ENCODE peak calls at places on chromosomes 16 and 17, in five cellular contexts. One of them, this sample, is unnamed.

GRCh38 chr17:56956992-56957391 is 3.9 kb downstream of the COIL start:
- DNase-seq in A549: no peak
- DNase-seq in uterus: no peak
- DNase-seq in H9: no peak
- DNase-seq in heart right ventricle: no peak
- DNase-seq in this sample: no peak

GRCh38 chr17:39816272-39816671 is 47.8 kb downstream of the IKZF3 start:
- DNase-seq in A549: no peak
- DNase-seq in uterus: no peak
- DNase-seq in H9: no peak
- DNase-seq in heart right ventricle: no peak
- DNase-seq in this sample: no peak

GRCh38 chr16:27976990-27977389 is 86.5 kb downstream of the GSG1L start:
- DNase-seq in A549: no peak
- DNase-seq in uterus: no peak
- DNase-seq in H9: no peak
- DNase-seq in heart right ventricle: no peak
- DNase-seq in this sample: no peak

GRCh38 chr16:67842509-67843342 is 606 bp downstream of the THAP11 start:
- DNase-seq in A549: no peak
- DNase-seq in uterus: peak; percentile 47
- DNase-seq in H9: peak; percentile 68
- DNase-seq in heart right ventricle: peak; percentile 67
- DNase-seq in this sample: peak; percentile 65

GRCh38 chr17:66255527-66255971 is 26.3 kb upstream of the APOH start:
- DNase-seq in A549: no peak
- DNase-seq in uterus: no peak
- DNase-seq in H9: no peak
- DNase-seq in heart right ventricle: no peak
- DNase-seq in this sample: no peak

GRCh38 chr17:55149485-55149884 is 115.3 kb upstream of the HLF start:
- DNase-seq in A549: no peak
- DNase-seq in uterus: no peak
- DNase-seq in H9: no peak
- DNase-seq in heart right ventricle: no peak
- DNase-seq in this sample: no peak

GRCh38 chr17:8224891-8225812 is 14.8 kb upstream of the AURKB start:
- DNase-seq in A549: no peak
- DNase-seq in uterus: no peak
- DNase-seq in H9: no peak
- DNase-seq in heart right ventricle: no peak
- DNase-seq in this sample: no peak

GRCh38 chr17:78873519-78874340 is 29.3 kb downstream of the CEP295NL start:
- DNase-seq in A549: no peak
- DNase-seq in uterus: no peak
- DNase-seq in H9: no peak
- DNase-seq in heart right ventricle: no peak
- DNase-seq in this sample: peak; percentile 60

GRCh38 chr16:27446721-27447120 is 44.7 kb downstream of the IL21R start:
- DNase-seq in A549: no peak
- DNase-seq in uterus: no peak
- DNase-seq in H9: no peak
- DNase-seq in heart right ventricle: no peak
- DNase-seq in this sample: peak; percentile 56

GRCh38 chr17:45719335-45720071 is 64.6 kb upstream of the CRHR1 start:
- DNase-seq in A549: peak; percentile 82
- DNase-seq in uterus: no peak
- DNase-seq in H9: peak; percentile 74
- DNase-seq in heart right ventricle: no peak
- DNase-seq in this sample: no peak

GRCh38 chr16:57867000-57867561 is 64.8 kb upstream of the KIFC3 start:
- DNase-seq in A549: no peak
- DNase-seq in uterus: no peak
- DNase-seq in H9: no peak
- DNase-seq in heart right ventricle: no peak
- DNase-seq in this sample: no peak

GRCh38 chr16:53433930-53434435 is 288 bp upstream of the RBL2 start:
- DNase-seq in A549: peak; percentile 71
- DNase-seq in uterus: peak; percentile 83
- DNase-seq in H9: no peak
- DNase-seq in heart right ventricle: no peak
- DNase-seq in this sample: peak; percentile 95

GRCh38 chr17:74012465-74012864 is 191.0 kb upstream of the RPL38 start:
- DNase-seq in A549: no peak
- DNase-seq in uterus: no peak
- DNase-seq in H9: no peak
- DNase-seq in heart right ventricle: no peak
- DNase-seq in this sample: no peak

GRCh38 chr16:3474136-3474779 is 21.0 kb downstream of the C16orf90 start:
- DNase-seq in A549: no peak
- DNase-seq in uterus: no peak
- DNase-seq in H9: no peak
- DNase-seq in heart right ventricle: no peak
- DNase-seq in this sample: no peak

GRCh38 chr16:8605554-8605953 is 15.2 kb upstream of the TMEM114 start:
- DNase-seq in A549: no peak
- DNase-seq in uterus: no peak
- DNase-seq in H9: no peak
- DNase-seq in heart right ventricle: no peak
- DNase-seq in this sample: no peak

GRCh38 chr16:8816967-8817662 is 19.5 kb downstream of the PMM2 start:
- DNase-seq in A549: no peak
- DNase-seq in uterus: no peak
- DNase-seq in H9: no peak
- DNase-seq in heart right ventricle: no peak
- DNase-seq in this sample: no peak

GRCh38 chr17:34825102-34825501 is 136.2 kb downstream of the CCT6B start:
- DNase-seq in A549: no peak
- DNase-seq in uterus: no peak
- DNase-seq in H9: no peak
- DNase-seq in heart right ventricle: no peak
- DNase-seq in this sample: no peak

GRCh38 chr16:15427648-15428239 is 6.6 kb upstream of the BMERB1 start:
- DNase-seq in A549: peak; percentile 71
- DNase-seq in uterus: peak; percentile 80
- DNase-seq in H9: no peak
- DNase-seq in heart right ventricle: peak; percentile 73
- DNase-seq in this sample: peak; percentile 88

GRCh38 chr16:88357306-88358032 is 25.3 kb upstream of the ZNF469 start:
- DNase-seq in A549: no peak
- DNase-seq in uterus: no peak
- DNase-seq in H9: no peak
- DNase-seq in heart right ventricle: no peak
- DNase-seq in this sample: peak; percentile 7

GRCh38 chr17:8149419-8150193 is 2.6 kb downstream of the PER1 start:
- DNase-seq in A549: no peak
- DNase-seq in uterus: peak; percentile 27
- DNase-seq in H9: no peak
- DNase-seq in heart right ventricle: no peak
- DNase-seq in this sample: no peak

GRCh38 chr16:25838724-25839186 is 147.0 kb downstream of the HS3ST4 start:
- DNase-seq in A549: peak; percentile 19
- DNase-seq in uterus: no peak
- DNase-seq in H9: peak; percentile 60
- DNase-seq in heart right ventricle: no peak
- DNase-seq in this sample: no peak

GRCh38 chr16:66357523-66357928 is 9.0 kb upstream of the CDH5 start:
- DNase-seq in A549: peak; percentile 89
- DNase-seq in uterus: peak; percentile 38
- DNase-seq in H9: peak; percentile 62
- DNase-seq in heart right ventricle: no peak
- DNase-seq in this sample: no peak

GRCh38 chr17:68463211-68463990 is 6.1 kb upstream of the WIPI1 start:
- DNase-seq in A549: no peak
- DNase-seq in uterus: no peak
- DNase-seq in H9: no peak
- DNase-seq in heart right ventricle: no peak
- DNase-seq in this sample: no peak

GRCh38 chr17:76014100-76014924 is 12.8 kb downstream of the EVPL start:
- DNase-seq in A549: peak; percentile 87
- DNase-seq in uterus: peak; percentile 60
- DNase-seq in H9: peak; percentile 97
- DNase-seq in heart right ventricle: peak; percentile 68
- DNase-seq in this sample: peak; percentile 87

GRCh38 chr17:47847341-47848197 is 3.4 kb downstream of the SP6 start:
- DNase-seq in A549: no peak
- DNase-seq in uterus: no peak
- DNase-seq in H9: peak; percentile 93
- DNase-seq in heart right ventricle: no peak
- DNase-seq in this sample: peak; percentile 59

GRCh38 chr17:76567634-76568432 is 17.8 kb downstream of the ST6GALNAC2 start:
- DNase-seq in A549: no peak
- DNase-seq in uterus: no peak
- DNase-seq in H9: peak; percentile 53
- DNase-seq in heart right ventricle: no peak
- DNase-seq in this sample: no peak

GRCh38 chr17:76686538-76687277 is 24.1 kb downstream of the MXRA7 start:
- DNase-seq in A549: no peak
- DNase-seq in uterus: no peak
- DNase-seq in H9: no peak
- DNase-seq in heart right ventricle: no peak
- DNase-seq in this sample: no peak

GRCh38 chr17:49959183-49959935 is 9.6 kb upstream of the DLX4 start:
- DNase-seq in A549: no peak
- DNase-seq in uterus: no peak
- DNase-seq in H9: peak; percentile 63
- DNase-seq in heart right ventricle: no peak
- DNase-seq in this sample: no peak

DNA sequence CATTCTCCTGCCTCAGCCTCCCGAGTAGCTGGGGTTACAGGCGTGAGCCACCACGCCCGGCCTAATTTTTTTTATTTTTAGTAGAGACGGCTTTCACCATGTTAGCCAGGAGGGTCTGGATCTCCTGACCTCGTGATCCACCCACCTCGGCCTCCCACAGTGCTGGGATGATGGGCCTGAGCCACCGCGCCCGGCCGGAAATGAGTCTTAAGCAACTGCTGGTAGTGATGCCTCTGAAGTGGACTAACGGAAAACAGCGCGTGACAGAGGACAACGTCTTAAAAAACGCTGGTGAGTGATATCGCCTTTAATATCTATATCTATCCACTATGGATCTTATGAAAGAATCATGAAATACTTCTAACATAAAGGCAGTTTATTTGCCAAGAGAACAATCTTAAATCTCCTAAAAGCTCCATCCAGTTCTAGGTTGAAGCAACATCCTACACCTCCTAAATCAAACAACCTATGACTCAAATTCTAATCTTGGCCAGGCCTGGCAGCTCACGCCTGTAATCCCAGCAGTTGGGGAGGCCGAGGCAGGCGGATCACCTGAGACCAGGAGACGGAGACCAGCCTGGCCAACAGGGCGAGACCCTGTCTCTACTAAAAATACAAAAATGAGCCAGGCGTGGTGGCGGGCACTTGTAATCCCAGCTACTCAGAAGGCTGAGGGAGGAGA is 69.8 kb downstream of the NXN start:
- DNase-seq in A549: no peak
- DNase-seq in uterus: peak; percentile 78
- DNase-seq in H9: no peak
- DNase-seq in heart right ventricle: no peak
- DNase-seq in this sample: peak; percentile 61
- H3K27ac ChIP-seq in A549: no peak overlapping the region
- H3K27ac ChIP-seq in uterus: peak overlapping the region; percentile 80
- H3K27ac ChIP-seq in H9: no peak overlapping the region
- H3K27ac ChIP-seq in heart right ventricle: no peak overlapping the region
- H3K27ac ChIP-seq in this sample: no peak overlapping the region

GRCh38 chr17:6912110-6913051 is 80.9 kb upstream of the TEKT1 start:
- DNase-seq in A549: no peak
- DNase-seq in uterus: no peak
- DNase-seq in H9: no peak
- DNase-seq in heart right ventricle: no peak
- DNase-seq in this sample: no peak
- H3K9me3 ChIP-seq in A549: peaks cover 11% of the 10 kb centered on the region
- H3K9me3 ChIP-seq in uterus: no peaks in the 10 kb centered on the region
- H3K9me3 ChIP-seq in H9: peaks cover 26% of the 10 kb centered on the region
- H3K9me3 ChIP-seq in heart right ventricle: no peaks in the 10 kb centered on the region
- H3K9me3 ChIP-seq in this sample: no peaks in the 10 kb centered on the region

DNA sequence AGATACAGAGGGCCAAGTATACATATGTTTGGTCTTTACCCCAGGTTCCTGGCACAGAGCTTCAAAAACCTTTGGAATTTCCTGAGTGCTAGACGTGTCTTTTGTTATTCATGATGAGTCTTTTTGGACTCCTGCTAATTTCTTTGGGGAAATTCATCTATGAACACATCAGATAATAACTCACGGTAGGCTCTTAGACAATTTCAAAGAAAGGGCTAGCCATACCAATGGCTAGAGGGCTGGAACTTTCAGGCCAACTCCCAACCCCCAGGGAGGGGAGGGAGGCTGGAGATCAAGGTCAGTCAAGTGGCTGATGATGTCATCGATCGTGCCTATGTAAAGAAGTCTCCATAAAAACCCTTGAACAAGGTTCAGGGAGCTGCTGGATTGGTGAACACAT is 101.9 kb downstream of the STX8 start:
- DNase-seq in A549: no peak
- DNase-seq in uterus: no peak
- DNase-seq in H9: no peak
- DNase-seq in heart right ventricle: no peak
- DNase-seq in this sample: no peak
- H3K4me1 ChIP-seq in A549: peaks cover 6% of the 10 kb centered on the region
- H3K4me1 ChIP-seq in uterus: no peaks in the 10 kb centered on the region
- H3K4me1 ChIP-seq in H9: peaks cover 4% of the 10 kb centered on the region
- H3K4me1 ChIP-seq in heart right ventricle: peaks cover 16% of the 10 kb centered on the region
- H3K4me1 ChIP-seq in this sample: no peaks in the 10 kb centered on the region

DNA sequence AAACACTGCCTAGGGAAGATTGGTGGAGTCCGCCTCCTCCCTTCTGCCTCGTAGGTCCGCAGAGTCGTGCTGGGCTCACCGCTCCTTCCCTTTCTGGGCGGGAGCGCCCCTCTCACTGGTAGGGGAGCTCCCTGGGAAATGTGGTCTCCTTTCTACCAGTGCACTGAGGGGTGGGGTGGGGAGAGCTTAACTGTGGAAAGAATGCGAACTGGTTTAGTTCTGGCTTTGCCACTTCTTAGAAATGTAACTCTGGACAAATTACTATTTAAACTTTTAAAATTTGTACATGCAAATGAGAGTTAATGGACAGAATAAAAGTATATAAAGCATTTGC is 105.7 kb downstream of the RPTOR start:
- DNase-seq in A549: no peak
- DNase-seq in uterus: no peak
- DNase-seq in H9: no peak
- DNase-seq in heart right ventricle: no peak
- DNase-seq in this sample: no peak
- H3K27ac ChIP-seq in A549: no peak overlapping the region
- H3K27ac ChIP-seq in uterus: no peak overlapping the region
- H3K27ac ChIP-seq in H9: no peak overlapping the region
- H3K27ac ChIP-seq in heart right ventricle: peak overlapping the region; percentile 66
- H3K27ac ChIP-seq in this sample: no peak overlapping the region

GRCh38 chr16:5906351-5906750 is 808.8 kb upstream of the EEF2KMT start:
- DNase-seq in A549: no peak
- DNase-seq in uterus: no peak
- DNase-seq in H9: no peak
- DNase-seq in heart right ventricle: no peak
- DNase-seq in this sample: no peak
- H3K9me3 ChIP-seq in A549: no peaks in the 10 kb centered on the region
- H3K9me3 ChIP-seq in uterus: no peaks in the 10 kb centered on the region
- H3K9me3 ChIP-seq in H9: no peaks in the 10 kb centered on the region
- H3K9me3 ChIP-seq in heart right ventricle: no peaks in the 10 kb centered on the region
- H3K9me3 ChIP-seq in this sample: no peaks in the 10 kb centered on the region